ENCODE peak calls at places on chromosomes 6 and 20, in nine cellular contexts. D, Z, I, C, V, E, J, W and L are unnamed samples.

GRCh38 chr6:8192597-8192996 is 90.2 kb upstream of the EEF1E1 start:
- DNase-seq in D (no peak), Z (no peak), I (no peak), C (no peak), V (no peak), E (no peak), J (no peak), W (no peak), L (no peak)

GRCh38 chr6:143258945-143259344 is 191.6 kb downstream of the ADAT2 start:
- DNase-seq in D (no peak), Z (no peak), I (no peak), C (no peak), V (no peak), E (no peak), J (no peak), W (no peak), L (no peak)

GRCh38 chr20:7772376-7772775 is 167.9 kb downstream of the HAO1 start:
- DNase-seq in D (peak; percentile 53), Z (no peak), I (no peak), C (peak; percentile 77), V (no peak), E (no peak), J (peak; percentile 80), W (peak; percentile 81), L (peak; percentile 42)

GRCh38 chr6:1123406-1123805 is 188.5 kb upstream of the FOXQ1 start:
- DNase-seq in D (no peak), Z (no peak), I (no peak), C (no peak), V (no peak), E (no peak), J (no peak), W (no peak), L (no peak)

GRCh38 chr6:94254689-94255088 is 835.3 kb upstream of the EPHA7 start:
- DNase-seq in D (no peak), Z (no peak), I (no peak), C (peak; percentile 0), V (no peak), E (no peak), J (no peak), W (no peak), L (peak; percentile 17)

GRCh38 chr6:46134216-46134615 is 4.4 kb downstream of the ENPP4 start:
- DNase-seq in D (no peak), Z (no peak), I (no peak), C (no peak), V (no peak), E (no peak), J (no peak), W (no peak), L (no peak)

GRCh38 chr6:161434331-161434730 is 160.5 kb upstream of the AGPAT4 start:
- DNase-seq in D (no peak), Z (no peak), I (no peak), C (peak; percentile 34), V (no peak), E (no peak), J (peak; percentile 59), W (peak; percentile 61), L (no peak)

GRCh38 chr20:12270863-12271262 is 353.2 kb downstream of the BTBD3 start:
- DNase-seq in D (no peak), Z (no peak), I (no peak), C (no peak), V (no peak), E (no peak), J (no peak), W (no peak), L (no peak)

GRCh38 chr20:33431797-33432381 is 11.7 kb downstream of the SNTA1 start:
- DNase-seq in D (no peak), Z (no peak), I (no peak), C (peak; percentile 62), V (no peak), E (no peak), J (no peak), W (peak; percentile 37), L (no peak)

GRCh38 chr6:8006208-8006607 is 58.0 kb downstream of the BLOC1S5 start:
- DNase-seq in D (peak; percentile 51), Z (no peak), I (no peak), C (peak; percentile 69), V (peak; percentile 55), E (no peak), J (peak; percentile 29), W (peak; percentile 60), L (peak; percentile 49)

GRCh38 chr6:49662231-49662876 is 25.7 kb upstream of the RHAG start:
- DNase-seq in D (no peak), Z (no peak), I (no peak), C (no peak), V (no peak), E (no peak), J (no peak), W (no peak), L (no peak)

DNA sequence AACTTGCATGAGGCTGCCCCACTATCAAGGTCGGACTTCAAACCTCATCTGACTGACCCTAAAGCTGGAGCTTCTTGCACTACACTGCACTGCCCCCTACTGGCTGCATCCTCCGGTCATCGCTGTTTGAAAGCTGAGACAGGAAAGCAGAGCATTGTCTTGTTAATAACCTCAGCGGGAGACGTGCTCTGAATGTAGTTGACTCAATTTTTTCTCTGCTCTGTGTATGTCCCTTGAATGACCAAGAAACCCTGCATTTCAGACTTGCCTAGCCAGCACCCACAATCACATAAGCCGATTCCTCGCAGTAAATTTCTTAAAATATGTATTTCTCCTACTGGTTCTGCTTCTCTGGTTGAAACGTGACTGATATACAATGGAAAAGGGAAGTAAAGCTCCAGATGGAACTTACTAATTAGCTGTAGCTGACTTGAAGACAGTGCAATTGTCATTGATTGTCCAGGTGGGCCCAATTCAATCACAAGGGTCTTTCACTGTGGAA is 27.8 kb downstream of the TCF21 start:
- DNase-seq in D (peak; percentile 91), Z (peak; percentile 97), I (peak; percentile 32), C (peak; percentile 94), V (peak; percentile 82), E (peak; percentile 86), J (peak; percentile 76), W (peak; percentile 86), L (peak; percentile 91)
- H3K4me3 ChIP-seq in D (no peak overlapping the region), Z (no peak overlapping the region), I (no peak overlapping the region), C (no peak overlapping the region), V (no peak overlapping the region), E (no peak overlapping the region), J (no peak overlapping the region), W (no peak overlapping the region), L (no peak overlapping the region)

DNA sequence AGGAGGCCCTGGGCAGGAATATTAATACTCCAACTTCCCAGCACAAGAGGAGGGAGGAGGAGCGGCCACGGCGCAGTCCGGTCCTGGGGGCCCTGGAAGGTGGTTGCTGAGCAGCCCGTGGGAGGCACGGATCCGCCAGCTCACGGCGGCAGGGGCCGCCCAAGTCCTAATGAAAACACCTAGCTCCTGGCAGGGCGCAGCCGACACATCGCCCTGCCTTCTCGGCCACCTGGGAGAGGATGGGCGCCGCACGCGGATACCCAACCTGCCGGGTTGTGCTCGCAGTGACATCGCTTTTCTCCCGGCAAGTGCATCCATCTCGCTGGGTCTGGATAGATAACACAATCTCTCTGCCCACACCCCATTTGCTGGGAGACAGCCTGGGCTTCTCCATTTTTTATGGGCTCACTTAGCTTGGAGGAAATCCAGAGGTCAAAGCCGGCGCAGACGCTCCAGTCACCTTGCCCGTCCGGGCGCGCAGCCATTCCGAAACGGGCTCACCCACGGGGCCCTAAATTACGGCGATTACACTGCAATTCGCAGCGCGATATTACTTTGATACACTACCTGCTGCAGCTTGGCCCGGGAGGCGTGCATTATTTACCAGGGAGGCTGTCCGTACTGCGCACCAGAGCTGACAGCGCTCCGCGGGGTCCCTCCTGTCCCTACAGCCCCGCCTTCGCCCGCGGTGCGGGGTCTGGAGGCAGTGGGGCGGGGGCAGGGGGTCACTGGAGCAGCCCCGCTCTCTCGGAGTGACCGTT is 36.2 kb upstream of the CCDC167 start:
- DNase-seq in D (no peak), Z (no peak), I (no peak), C (no peak), V (no peak), E (no peak), J (no peak), W (no peak), L (no peak)
- TF ChIP-seq CTCF in D (peak; percentile 1), Z (no peak), I (no peak), C (no peak), V (no peak), E (no peak), J (no peak), W (no peak), L (peak; percentile 8)

GRCh38 chr6:88636871-88637270 is 326.5 kb downstream of the RNGTT start:
- DNase-seq in D (no peak), Z (no peak), I (no peak), C (no peak), V (no peak), E (no peak), J (no peak), W (no peak), L (no peak)

GRCh38 chr6:88637761-88638160 is 325.7 kb downstream of the RNGTT start:
- DNase-seq in D (no peak), Z (no peak), I (no peak), C (no peak), V (no peak), E (no peak), J (no peak), W (no peak), L (no peak)

DNA sequence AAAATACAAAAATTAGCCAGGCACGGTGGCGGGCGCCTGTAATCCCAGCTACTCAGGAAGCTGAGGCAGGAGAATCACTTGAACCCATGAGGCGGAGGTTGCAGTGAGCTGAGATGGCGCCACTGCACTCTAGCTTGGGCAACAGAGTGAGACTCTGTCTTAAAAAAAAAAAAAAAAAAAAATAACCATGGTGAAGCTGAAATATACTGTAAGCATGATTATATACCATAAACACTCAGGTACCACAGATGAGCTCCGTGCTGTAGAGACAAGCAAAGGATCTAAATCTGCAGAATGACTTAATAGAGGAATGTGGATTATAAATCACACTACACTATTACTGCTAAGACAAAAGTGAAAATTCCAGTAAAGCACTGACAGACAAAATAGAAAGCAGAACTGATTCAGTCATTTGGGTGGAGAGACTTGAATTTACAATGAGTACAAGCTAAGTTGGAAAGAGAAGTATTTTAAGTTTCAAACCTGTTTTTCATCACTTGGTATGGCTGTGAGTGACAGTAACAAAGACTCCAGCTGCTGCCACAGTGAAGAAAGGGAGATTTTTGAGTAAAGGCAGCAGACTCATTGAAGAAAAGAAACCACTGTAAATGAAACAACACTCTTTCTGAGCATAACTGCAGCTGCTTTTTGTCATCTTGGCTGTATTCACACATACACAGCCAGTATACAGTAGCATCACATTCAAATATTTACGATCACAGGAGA is 322.1 kb downstream of the RNGTT start:
- DNase-seq in D (peak; percentile 13), Z (no peak), I (no peak), C (peak; percentile 8), V (peak; percentile 33), E (no peak), J (peak; percentile 31), W (peak; percentile 22), L (no peak)
- H3K4me3 ChIP-seq in D (no peak overlapping the region), Z (no peak overlapping the region), I (no peak overlapping the region), C (no peak overlapping the region), V (peak overlapping the region; percentile 8), E (no peak overlapping the region), J (no peak overlapping the region), W (no peak overlapping the region), L (no peak overlapping the region)

DNA sequence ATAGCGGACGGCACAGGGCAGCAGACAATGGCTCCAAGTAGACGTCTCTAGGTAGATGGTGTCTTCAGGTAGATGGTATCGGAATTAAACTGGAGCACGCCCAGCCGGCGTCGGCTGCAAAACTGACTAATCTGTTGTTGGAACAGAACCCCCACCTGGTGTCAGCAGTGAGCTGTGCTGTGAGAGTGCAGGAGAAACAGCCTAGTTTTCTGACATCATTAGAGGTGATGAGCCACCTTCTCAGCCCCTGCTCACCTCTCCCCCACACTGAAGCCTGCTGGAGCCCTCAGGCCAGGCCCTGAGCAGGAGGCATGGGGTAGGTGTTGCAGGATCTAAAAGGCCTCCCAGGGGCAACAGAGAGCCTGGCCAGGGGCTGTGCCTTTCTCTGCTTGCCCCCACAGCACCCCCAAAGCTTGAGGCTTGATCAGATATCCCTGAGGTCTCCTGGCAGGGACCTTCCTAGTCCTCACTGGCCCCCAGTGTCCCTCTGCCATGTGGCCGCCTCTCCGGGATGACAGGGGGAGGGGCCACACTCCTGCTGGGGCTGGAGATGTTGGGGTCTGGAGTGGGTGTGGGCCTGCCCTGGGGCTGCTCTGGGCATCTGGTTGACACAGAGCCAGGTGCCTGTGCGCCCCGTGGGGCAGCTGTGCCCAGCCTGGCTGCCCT is 6.9 kb upstream of the HELZ2 start:
- DNase-seq in D (peak; percentile 54), Z (no peak), I (no peak), C (peak; percentile 46), V (peak; percentile 56), E (no peak), J (peak; percentile 41), W (peak; percentile 24), L (peak; percentile 39)
- TF ChIP-seq CTCF in D (peak; percentile 46), Z (peak; percentile 35), I (no peak), C (peak; percentile 48), V (peak; percentile 45), E (no peak), J (peak; percentile 23), W (peak; percentile 49), L (peak; percentile 63)